ENCODE peak calls at places on chromosomes 7 and 10, in four cellular contexts. K is nephron progenitor cell, O is transverse colon, Y is thoracic aorta. V is an unnamed sample.

GRCh38 chr10:90227259-90227658 is 525.9 kb downstream of the KIF20B start:
- DNase-seq in K (no peak), O (no peak), Y (no peak), V (peak)

GRCh38 chr7:47792521-47793121 is 155.6 kb downstream of the PKD1L1 start:
- DNase-seq in K (no peak), O (no peak), Y (no peak), V (no peak)

GRCh38 chr7:32062150-32062549 is 8.1 kb downstream of the PDE1C start:
- DNase-seq in K (peak), O (peak), Y (no peak), V (peak)

GRCh38 chr10:131021967-131022366 is 289.6 kb downstream of the TCERG1L start:
- DNase-seq in K (no peak), O (no peak), Y (no peak), V (no peak)

GRCh38 chr7:129363-130221 is 62.8 kb upstream of the FAM20C start:
- DNase-seq in K (no peak), O (no peak), Y (no peak), V (no peak)

GRCh38 chr7:88759216-88759955 is at the start of gene ZNF804B:
- DNase-seq in K (peak), O (peak), Y (no peak), V (no peak)

GRCh38 chr10:66629976-66630375 is 295.9 kb upstream of the LRRTM3 start:
- DNase-seq in K (no peak), O (no peak), Y (no peak), V (no peak)

GRCh38 chr10:62894156-62894555 is 78.0 kb upstream of the EGR2 start:
- DNase-seq in K (no peak), O (no peak), Y (no peak), V (no peak)

GRCh38 chr10:45000138-45000763 is 472 bp upstream of the ZNF22 start:
- DNase-seq in K (no peak), O (peak), Y (no peak), V (no peak)

GRCh38 chr10:129770286-129770685 is 193.8 kb downstream of the EBF3 start:
- DNase-seq in K (no peak), O (peak), Y (no peak), V (no peak)

GRCh38 chr7:142231716-142232115 is 26.1 kb downstream of the PRSS58 start:
- DNase-seq in K (peak), O (no peak), Y (no peak), V (peak)

GRCh38 chr7:17716816-17717215 is 223.5 kb downstream of the SNX13 start:
- DNase-seq in K (no peak), O (no peak), Y (no peak), V (no peak)

GRCh38 chr7:110839866-110840265 is 251.1 kb upstream of the LRRN3 start:
- DNase-seq in K (no peak), O (no peak), Y (no peak), V (peak)

GRCh38 chr10:103273026-103273425 is 3.9 kb upstream of the INA start:
- DNase-seq in K (no peak), O (no peak), Y (peak), V (peak)

GRCh38 chr10:15316144-15316543 is 54.9 kb downstream of the FAM171A1 start:
- DNase-seq in K (no peak), O (no peak), Y (no peak), V (no peak)

GRCh38 chr7:108091461-108091831 is 38.7 kb downstream of the LAMB4 start:
- DNase-seq in K (no peak), O (no peak), Y (no peak), V (no peak)

GRCh38 chr10:131818510-131819234 is 82.1 kb upstream of the PPP2R2D start:
- DNase-seq in K (no peak), O (no peak), Y (no peak), V (no peak)

GRCh38 chr10:45599646-45600045 is 72.9 kb downstream of the ZFAND4 start:
- DNase-seq in K (no peak), O (no peak), Y (no peak), V (no peak)

GRCh38 chr10:108450280-108450679 is 1285.8 kb upstream of the SORCS1 start:
- DNase-seq in K (no peak), O (no peak), Y (no peak), V (no peak)

GRCh38 chr7:68700414-68700813 is 897.9 kb upstream of the AUTS2 start:
- DNase-seq in K (no peak), O (no peak), Y (no peak), V (no peak)

GRCh38 chr7:121351682-121352081 is 22.9 kb downstream of the WNT16 start:
- DNase-seq in K (no peak), O (no peak), Y (no peak), V (no peak)
- TF ChIP-seq CTCF in K (peak), O (no peak), Y (peak), V (no peak)

GRCh38 chr7:103131225-103131624 is 17.7 kb downstream of the NAPEPLD start:
- DNase-seq in K (no peak), O (no peak), Y (no peak), V (no peak)
- TF ChIP-seq CTCF in K (no peak), O (no peak), Y (no peak), V (no peak)

GRCh38 chr7:117581424-117581823 is 101.6 kb downstream of the CFTR start:
- DNase-seq in K (no peak), O (no peak), Y (no peak), V (no peak)

GRCh38 chr7:117587931-117588330 is 108.1 kb downstream of the CFTR start:
- DNase-seq in K (no peak), O (no peak), Y (no peak), V (no peak)

GRCh38 chr7:117582219-117582704 is 102.4 kb downstream of the CFTR start:
- DNase-seq in K (no peak), O (no peak), Y (no peak), V (no peak)
- TF ChIP-seq CTCF in K (no peak), O (no peak), Y (no peak), V (no peak)

GRCh38 chr10:68332259-68333057 is at the start of gene PBLD:
- DNase-seq in K (peak), O (peak), Y (peak), V (peak)
- TF ChIP-seq CTCF in K (peak), O (peak), Y (peak), V (no peak)

DNA sequence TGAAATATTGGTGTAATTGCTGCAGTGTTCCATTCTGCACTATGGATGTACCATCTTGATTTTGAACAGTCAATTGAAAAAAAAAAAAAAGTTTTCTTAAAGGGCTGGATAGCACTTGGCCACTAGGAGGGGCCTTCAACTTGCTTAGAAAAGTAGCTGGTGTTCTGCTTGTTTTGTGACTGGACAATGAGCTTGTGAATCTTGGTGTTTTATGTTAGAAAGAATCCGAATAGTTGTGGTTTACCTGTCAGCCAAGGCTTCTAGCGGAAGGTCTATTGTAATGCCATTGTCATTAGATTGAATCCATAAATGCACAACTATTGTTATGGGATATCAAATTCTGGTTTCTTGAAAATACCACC is 77.1 kb downstream of the BMPER start:
- DNase-seq in K (no peak), O (no peak), Y (no peak), V (peak)
- TF ChIP-seq CTCF in K (no peak), O (peak), Y (no peak), V (peak)

GRCh38 chr7:70455925-70456324 is 676.0 kb upstream of the GALNT17 start:
- DNase-seq in K (no peak), O (no peak), Y (no peak), V (no peak)

GRCh38 chr7:70458195-70458695 is 673.7 kb upstream of the GALNT17 start:
- DNase-seq in K (no peak), O (peak), Y (no peak), V (no peak)

GRCh38 chr7:70456729-70457128 is 675.2 kb upstream of the GALNT17 start:
- DNase-seq in K (peak), O (no peak), Y (no peak), V (no peak)

GRCh38 chr7:70459546-70459945 is 672.4 kb upstream of the GALNT17 start:
- DNase-seq in K (no peak), O (no peak), Y (no peak), V (no peak)

GRCh38 chr7:70457477-70458194 is 674.3 kb upstream of the GALNT17 start:
- DNase-seq in K (no peak), O (no peak), Y (no peak), V (no peak)
- TF ChIP-seq CTCF in K (no peak), O (no peak), Y (no peak), V (no peak)